ENCODE peak calls at places on chromosomes 2 and 18, in four cellular contexts. H is endothelial cell of umbilical vein, G is IMR-90, I is H1. E is an unnamed sample.

GRCh38 chr18:8314123-8314522 is 295.1 kb upstream of the RAB12 start:
- DNase-seq in I (no peak), H (no peak), G (peak; percentile 40), E (peak; percentile 51)

GRCh38 chr2:26630669-26631360 is 10.4 kb downstream of the CIB4 start:
- DNase-seq in I (no peak), G (peak; percentile 27), H (no peak), E (no peak)

GRCh38 chr2:144099746-144100438 is 420.0 kb downstream of the ZEB2 start:
- DNase-seq in I (no peak), G (peak; percentile 98), H (peak; percentile 73), E (peak; percentile 98)

GRCh38 chr2:160406591-160407392 is 86.8 kb downstream of the RBMS1 start:
- DNase-seq in H (peak; percentile 77), I (no peak), G (peak; percentile 80), E (peak; percentile 82)

GRCh38 chr2:16671760-16672159 is 6.1 kb upstream of the CYRIA start:
- DNase-seq in G (peak; percentile 27), H (peak; percentile 54), I (no peak), E (peak; percentile 33)

GRCh38 chr2:71560286-71561011 is 107.1 kb downstream of the DYSF start:
- DNase-seq in H (no peak), G (no peak), I (no peak), E (no peak)

GRCh38 chr2:192064459-192064858 is 130.3 kb downstream of the TMEFF2 start:
- DNase-seq in H (peak; percentile 34), I (no peak), G (no peak), E (no peak)

GRCh38 chr2:7508220-7508943 is 591.2 kb downstream of the RNF144A start:
- DNase-seq in H (no peak), G (no peak), I (no peak), E (no peak)

GRCh38 chr2:40248294-40248693 is 203.6 kb downstream of the SLC8A1 start:
- DNase-seq in H (no peak), I (no peak), G (no peak), E (no peak)

GRCh38 chr2:110114801-110115200 is 821 bp downstream of the MALL start:
- DNase-seq in G (no peak), I (no peak), H (peak; percentile 49), E (peak; percentile 40)

GRCh38 chr2:36701391-36701795 is 4.9 kb downstream of the VIT start:
- DNase-seq in G (peak; percentile 20), I (no peak), H (no peak), E (no peak)

GRCh38 chr18:37176307-37176934 is 347.5 kb downstream of the KIAA1328 start:
- DNase-seq in G (no peak), I (no peak), H (no peak), E (no peak)

GRCh38 chr2:112483047-112483473 is 1.1 kb downstream of the TTL start:
- DNase-seq in I (no peak), G (peak; percentile 73), H (peak; percentile 60), E (peak; percentile 75)

GRCh38 chr2:8303322-8303832 is 378.5 kb upstream of the ID2 start:
- DNase-seq in G (no peak), H (no peak), I (no peak), E (peak; percentile 34)

GRCh38 chr18:76161983-76162382 is 333.1 kb downstream of the ZNF516 start:
- DNase-seq in H (no peak), G (no peak), I (no peak), E (no peak)

GRCh38 chr2:207008105-207008990 is 69.0 kb downstream of the CPO start:
- DNase-seq in H (peak; percentile 35), G (peak; percentile 23), I (peak; percentile 63), E (peak; percentile 31)

GRCh38 chr2:166230024-166230723 is 102.4 kb upstream of the SCN1A start:
- DNase-seq in I (no peak), H (peak; percentile 57), G (peak; percentile 70), E (peak; percentile 90)

GRCh38 chr18:35604369-35604768 is 22.8 kb downstream of the GALNT1 start:
- DNase-seq in H (no peak), I (no peak), G (no peak), E (no peak)

GRCh38 chr2:127177617-127178278 is 42.4 kb downstream of the CYP27C1 start:
- DNase-seq in G (no peak), I (no peak), H (no peak), E (no peak)

GRCh38 chr2:240918258-240919091 is 12.3 kb downstream of the CROCC2 start:
- DNase-seq in I (no peak), H (no peak), G (no peak), E (no peak)

GRCh38 chr2:53609561-53609960 is 158.0 kb upstream of the CHAC2 start:
- DNase-seq in H (no peak), G (no peak), I (no peak), E (no peak)

GRCh38 chr2:16755377-16755776 is 89.7 kb upstream of the CYRIA start:
- DNase-seq in G (no peak), I (no peak), H (no peak), E (no peak)

GRCh38 chr2:60553992-60554648 is 666 bp upstream of the BCL11A start:
- DNase-seq in I (no peak), H (peak; percentile 23), G (no peak), E (peak; percentile 35)

DNA sequence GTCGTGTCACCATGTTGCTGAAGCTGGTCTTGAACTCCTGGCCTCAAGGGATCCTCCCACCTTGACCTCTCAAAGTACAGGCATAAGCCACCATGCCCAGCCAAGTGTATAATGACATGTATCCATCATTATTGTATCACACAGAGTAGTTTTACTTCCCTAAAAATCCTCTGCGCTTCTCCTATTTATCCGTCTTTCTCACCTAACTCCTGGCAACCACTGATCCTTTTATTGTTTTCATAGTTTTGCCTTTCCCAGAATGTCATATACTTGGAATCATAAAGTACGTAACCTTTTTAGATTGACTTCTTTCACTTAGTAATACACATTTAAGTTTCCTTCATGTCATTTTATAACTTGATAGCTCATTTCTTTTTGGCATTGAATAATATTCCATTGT is 51.0 kb downstream of the ZC3H15 start:
- DNase-seq in I (no peak), G (no peak), H (no peak), E (no peak)
- H3K4me2 ChIP-seq in I (no peak overlapping the region), G (no peak overlapping the region), H (no peak overlapping the region), E (no peak overlapping the region)

GRCh38 chr2:105388971-105389381 is 9.9 kb downstream of the FHL2 start:
- DNase-seq in I (no peak), H (peak; percentile 99), G (peak; percentile 98), E (peak; percentile 99)
- H3K9ac ChIP-seq in I (no peak overlapping the region), H (peak overlapping the region; percentile 84), G (peak overlapping the region; percentile 80), E (no peak overlapping the region)

DNA sequence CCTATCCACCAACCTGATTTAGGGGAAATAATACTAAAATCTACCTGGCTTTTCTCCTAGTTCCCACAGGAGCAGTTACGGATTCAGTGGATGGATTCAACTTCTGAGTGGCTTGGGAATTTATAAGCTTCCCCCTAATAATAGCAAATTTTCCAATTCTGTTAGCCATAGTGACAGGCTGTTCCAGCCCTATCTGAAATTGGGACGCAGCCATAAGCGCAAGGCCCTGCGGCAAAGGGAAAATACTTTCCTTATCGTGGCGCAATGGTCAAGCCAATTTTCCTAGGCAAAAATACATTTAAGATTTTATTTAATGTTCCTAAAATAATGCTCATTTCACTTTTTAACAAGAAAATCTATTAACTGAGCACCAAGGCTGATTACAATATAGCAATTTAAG is 49.7 kb downstream of the CDH2 start:
- DNase-seq in H (no peak), I (no peak), G (no peak), E (no peak)
- H3K4me2 ChIP-seq in H (no peak overlapping the region), I (no peak overlapping the region), G (no peak overlapping the region), E (no peak overlapping the region)

GRCh38 chr2:219569635-219570034 is 1.7 kb downstream of the OBSL1 start:
- DNase-seq in I (no peak), G (no peak), H (no peak), E (no peak)
- H3K9ac ChIP-seq in I (no peak overlapping the region), G (no peak overlapping the region), H (no peak overlapping the region), E (no peak overlapping the region)

GRCh38 chr2:105394951-105395611 is 3.8 kb downstream of the FHL2 start:
- DNase-seq in I (no peak), H (peak; percentile 79), G (peak; percentile 56), E (peak; percentile 75)

GRCh38 chr2:105391058-105391627 is 7.7 kb downstream of the FHL2 start:
- DNase-seq in H (peak; percentile 22), I (no peak), G (peak; percentile 84), E (peak; percentile 92)

GRCh38 chr2:105390454-105390853 is 8.4 kb downstream of the FHL2 start:
- DNase-seq in G (no peak), H (peak; percentile 44), I (no peak), E (no peak)

GRCh38 chr2:105393373-105394055 is 5.3 kb downstream of the FHL2 start:
- DNase-seq in G (peak; percentile 73), H (peak; percentile 99), I (no peak), E (peak; percentile 71)

GRCh38 chr2:105391763-105392662 is 6.8 kb downstream of the FHL2 start:
- DNase-seq in H (peak; percentile 35), G (no peak), I (no peak), E (no peak)
- H3K4me2 ChIP-seq in H (peak overlapping the region; percentile 77), G (peak overlapping the region; percentile 80), I (no peak overlapping the region), E (peak overlapping the region; percentile 17)

GRCh38 chr2:20612835-20613341 is 38.0 kb downstream of the HS1BP3 start:
- DNase-seq in I (no peak), H (peak; percentile 69), G (no peak), E (no peak)

GRCh38 chr2:20615466-20616241 is 35.2 kb downstream of the HS1BP3 start:
- DNase-seq in I (no peak), H (peak; percentile 70), G (no peak), E (no peak)

GRCh38 chr2:20613342-20613916 is 37.5 kb downstream of the HS1BP3 start:
- DNase-seq in H (no peak), G (no peak), I (no peak), E (no peak)

GRCh38 chr2:20615046-20615465 is 35.8 kb downstream of the HS1BP3 start:
- DNase-seq in H (no peak), I (no peak), G (no peak), E (no peak)

GRCh38 chr2:20614201-20615045 is 36.5 kb downstream of the HS1BP3 start:
- DNase-seq in H (no peak), G (no peak), I (no peak), E (peak; percentile 45)
- H3K9ac ChIP-seq in H (no peak overlapping the region), G (no peak overlapping the region), I (no peak overlapping the region), E (no peak overlapping the region)

GRCh38 chr2:98750593-98751282 is 19.8 kb upstream of the MGAT4A start:
- DNase-seq in H (no peak), G (no peak), I (no peak), E (no peak)

GRCh38 chr2:98746426-98746825 is 15.5 kb upstream of the MGAT4A start:
- DNase-seq in I (no peak), G (no peak), H (no peak), E (no peak)

GRCh38 chr2:98749053-98749450 is 18.1 kb upstream of the MGAT4A start:
- DNase-seq in G (no peak), I (no peak), H (no peak), E (no peak)

GRCh38 chr2:98748303-98749052 is 17.5 kb upstream of the MGAT4A start:
- DNase-seq in H (no peak), I (no peak), G (no peak), E (no peak)

GRCh38 chr2:98747888-98748287 is 17.0 kb upstream of the MGAT4A start:
- DNase-seq in G (no peak), H (no peak), I (no peak), E (no peak)
- H3K4me2 ChIP-seq in G (no peak overlapping the region), H (no peak overlapping the region), I (no peak overlapping the region), E (no peak overlapping the region)